ENCODE peak calls at places on chromosomes 5 and 9, in eight cellular contexts. O is cardiac fibroblast; M is astrocyte of the hippocampus; H is effector CD8-positive, alpha-beta T cell; F is NCI-H460; K is fibroblast of gingiva; P is KBM-7; A is naive thymus-derived CD8-positive, alpha-beta T cell. J is an unnamed sample.

GRCh38 chr5:149362541-149362940 is 4.7 kb downstream of the PCYOX1L start:
- DNase-seq in A (no peak), F (no peak), P (no peak), O (no peak), H (no peak), K (no peak), M (no peak), J (peak)

GRCh38 chr5:110169461-110169860 is 479.7 kb downstream of the MAN2A1 start:
- DNase-seq in K (no peak), H (no peak), A (no peak), O (no peak), M (no peak), P (no peak), F (no peak), J (no peak)

GRCh38 chr5:139061856-139062255 is 136.3 kb downstream of the SIL1 start:
- DNase-seq in F (no peak), A (no peak), O (peak), P (peak), M (peak), K (no peak), H (no peak), J (no peak)

GRCh38 chr5:179344301-179345178 is 721 bp downstream of the ADAMTS2 start:
- DNase-seq in F (no peak), O (peak), P (no peak), A (no peak), M (peak), H (no peak), K (no peak), J (no peak)

GRCh38 chr9:88872171-88872946 is 118.9 kb upstream of the S1PR3 start:
- DNase-seq in K (peak), P (no peak), F (no peak), O (no peak), H (no peak), A (no peak), M (peak), J (no peak)

GRCh38 chr5:153400931-153401330 is 89.5 kb upstream of the GRIA1 start:
- DNase-seq in O (no peak), M (no peak), P (no peak), H (no peak), F (no peak), K (no peak), A (no peak), J (no peak)

GRCh38 chr9:35566417-35566816 is 38.6 kb upstream of the TESK1 start:
- DNase-seq in P (no peak), O (peak), F (no peak), K (peak), A (no peak), M (peak), H (no peak), J (no peak)

GRCh38 chr9:129777769-129778130 is 24.9 kb upstream of the PTGES start:
- DNase-seq in H (no peak), M (no peak), K (no peak), A (no peak), F (no peak), P (no peak), O (no peak), J (no peak)

GRCh38 chr5:35899805-35900204 is 38.6 kb downstream of the CAPSL start:
- DNase-seq in O (no peak), F (no peak), P (no peak), M (no peak), A (no peak), K (no peak), H (no peak), J (no peak)

GRCh38 chr5:87829214-87829551 is 416.5 kb upstream of the CCNH start:
- DNase-seq in A (no peak), H (no peak), M (peak), O (peak), K (no peak), P (no peak), F (peak), J (no peak)

GRCh38 chr5:170182461-170182860 is 50.3 kb upstream of the C5orf58 start:
- DNase-seq in F (no peak), H (no peak), K (no peak), P (no peak), A (no peak), M (no peak), O (no peak), J (no peak)

GRCh38 chr9:100027543-100027942 is 71.3 kb downstream of the ERP44 start:
- DNase-seq in A (no peak), F (no peak), P (no peak), M (no peak), O (no peak), K (no peak), H (no peak), J (no peak)

GRCh38 chr5:121949885-121950284 is 11.9 kb upstream of the SRFBP1 start:
- DNase-seq in A (no peak), F (peak), P (peak), M (peak), O (peak), H (no peak), K (peak), J (no peak)

GRCh38 chr5:61450880-61451279 is 118.8 kb downstream of the ZSWIM6 start:
- DNase-seq in P (no peak), M (peak), H (no peak), O (peak), K (peak), A (no peak), F (no peak), J (no peak)

GRCh38 chr5:88680253-88681132 is 202.5 kb downstream of the MEF2C start:
- DNase-seq in K (peak), A (peak), F (peak), O (peak), M (peak), H (peak), P (peak), J (no peak)

GRCh38 chr5:43007911-43008368 is 32.2 kb downstream of the ANXA2R start:
- DNase-seq in P (peak), O (peak), A (peak), M (peak), K (peak), F (peak), H (peak), J (peak)

GRCh38 chr5:109249126-109249525 is 160.6 kb downstream of the PJA2 start:
- DNase-seq in F (no peak), H (no peak), K (no peak), P (no peak), A (no peak), O (no peak), M (no peak), J (peak)

GRCh38 chr5:60677831-60678664 is 21.9 kb downstream of the DEPDC1B start:
- DNase-seq in O (peak), K (peak), F (peak), A (no peak), M (peak), H (no peak), P (peak), J (no peak)

GRCh38 chr5:93512799-93513198 is 68.2 kb downstream of the NR2F1-AS1 start:
- DNase-seq in O (peak), H (no peak), F (no peak), P (no peak), K (peak), M (peak), A (no peak), J (no peak)

GRCh38 chr9:32627394-32627954 is 8.0 kb downstream of the TAF1L start:
- DNase-seq in H (no peak), K (no peak), P (no peak), F (no peak), O (no peak), A (no peak), M (no peak), J (no peak)

GRCh38 chr9:84557751-84558150 is 111.8 kb upstream of the NTRK2 start:
- DNase-seq in O (no peak), H (no peak), P (no peak), K (no peak), A (no peak), M (no peak), F (no peak), J (no peak)

GRCh38 chr5:81408496-81408895 is 14.6 kb upstream of the ACOT12 start:
- DNase-seq in A (no peak), O (peak), K (peak), M (no peak), P (no peak), H (no peak), F (no peak), J (no peak)

GRCh38 chr5:82405166-82405565 is 127.0 kb upstream of the RPS23 start:
- DNase-seq in M (peak), F (no peak), K (peak), O (peak), P (no peak), H (no peak), A (no peak), J (no peak)

GRCh38 chr5:77867194-77867691 is 91.1 kb upstream of the TBCA start:
- DNase-seq in K (peak), F (no peak), P (peak), H (no peak), O (peak), A (no peak), M (no peak), J (no peak)

GRCh38 chr5:107289030-107289714 is 381.6 kb downstream of the EFNA5 start:
- DNase-seq in O (no peak), P (no peak), M (no peak), H (no peak), F (no peak), A (no peak), K (no peak), J (no peak)

J was measured in osteocyte.